ENCODE peak calls at places on chromosomes 12 and 14, in nine cellular contexts. R is hepatocyte, G is HCT116, B is PC-3, V is MM.1S, P is SK-N-SH, K is GM23338, Q is OCI-LY7, E is GM23248. Y is an unnamed sample.
A peak's percentile ranks its signal among the peaks of the same experiment; 100 is the strongest.

GRCh38 chr12:94571556-94571955 is 78.8 kb downstream of the TMCC3 start:
- DNase-seq in R (peak; percentile 88), G (peak; percentile 19), B (peak; percentile 96), V (no peak), P (no peak), K (no peak), Q (no peak), E (peak; percentile 33), Y (no peak)

GRCh38 chr12:105928436-105928835 is 210.3 kb downstream of the NUAK1 start:
- DNase-seq in R (no peak), G (no peak), B (peak; percentile 26), V (no peak), P (no peak), K (no peak), Q (no peak), E (no peak), Y (no peak)

GRCh38 chr14:97707603-97708002 is 910.4 kb downstream of the VRK1 start:
- DNase-seq in R (no peak), G (no peak), B (no peak), V (peak; percentile 80), P (no peak), K (no peak), Q (no peak), E (no peak), Y (no peak)

GRCh38 chr14:21846227-21846885 is 172.7 kb upstream of the OR4E1 start:
- DNase-seq in R (peak; percentile 28), G (no peak), B (peak; percentile 52), V (peak; percentile 49), P (peak; percentile 6), K (peak; percentile 77), Q (peak; percentile 46), E (peak; percentile 18), Y (peak; percentile 65)

GRCh38 chr12:60830381-60830780 is 1234.6 kb downstream of the SLC16A7 start:
- DNase-seq in R (no peak), G (no peak), B (peak; percentile 8), V (no peak), P (no peak), K (no peak), Q (no peak), E (no peak), Y (no peak)

GRCh38 chr14:104935026-104935650 is 10.5 kb downstream of the PLD4 start:
- DNase-seq in R (no peak), G (no peak), B (no peak), V (no peak), P (no peak), K (no peak), Q (no peak), E (no peak), Y (no peak)

GRCh38 chr14:33686856-33687255 is 264.0 kb downstream of the EGLN3 start:
- DNase-seq in R (no peak), G (no peak), B (no peak), V (no peak), P (no peak), K (no peak), Q (no peak), E (no peak), Y (no peak)

GRCh38 chr14:89926709-89927108 is 27.8 kb downstream of the EFCAB11 start:
- DNase-seq in R (no peak), G (no peak), B (peak; percentile 17), V (no peak), P (no peak), K (no peak), Q (no peak), E (peak; percentile 65), Y (no peak)

GRCh38 chr12:79737875-79738718 is 47.3 kb upstream of the PAWR start:
- DNase-seq in R (peak; percentile 73), G (peak; percentile 54), B (peak; percentile 89), V (peak; percentile 65), P (peak; percentile 28), K (peak; percentile 76), Q (peak; percentile 71), E (peak; percentile 60), Y (peak; percentile 74)

GRCh38 chr14:57875985-57876384 is 10.1 kb upstream of the SLC35F4 start:
- DNase-seq in R (no peak), G (no peak), B (no peak), V (no peak), P (no peak), K (no peak), Q (no peak), E (no peak), Y (no peak)

GRCh38 chr14:57869530-57870088 is 3.7 kb upstream of the SLC35F4 start:
- DNase-seq in R (peak; percentile 32), G (no peak), B (no peak), V (no peak), P (no peak), K (peak; percentile 29), Q (no peak), E (no peak), Y (no peak)

GRCh38 chr14:57870686-57871457 is 5.0 kb upstream of the SLC35F4 start:
- DNase-seq in R (no peak), G (no peak), B (no peak), V (no peak), P (no peak), K (no peak), Q (no peak), E (no peak), Y (no peak)

GRCh38 chr14:57875296-57875695 is 9.4 kb upstream of the SLC35F4 start:
- DNase-seq in R (no peak), G (no peak), B (no peak), V (no peak), P (no peak), K (no peak), Q (no peak), E (no peak), Y (no peak)

GRCh38 chr14:57871487-57872080 is 5.7 kb upstream of the SLC35F4 start:
- DNase-seq in R (peak; percentile 34), G (peak; percentile 35), B (peak; percentile 93), V (peak; percentile 36), P (peak; percentile 28), K (peak; percentile 77), Q (peak; percentile 38), E (peak; percentile 86), Y (peak; percentile 75)
- TF ChIP-seq EZH2phosphoT487 in R (no peak), G (no peak), B (no peak), V (no peak), P (no peak), K (no peak), Q (no peak), E (no peak), Y (no peak)

DNA sequence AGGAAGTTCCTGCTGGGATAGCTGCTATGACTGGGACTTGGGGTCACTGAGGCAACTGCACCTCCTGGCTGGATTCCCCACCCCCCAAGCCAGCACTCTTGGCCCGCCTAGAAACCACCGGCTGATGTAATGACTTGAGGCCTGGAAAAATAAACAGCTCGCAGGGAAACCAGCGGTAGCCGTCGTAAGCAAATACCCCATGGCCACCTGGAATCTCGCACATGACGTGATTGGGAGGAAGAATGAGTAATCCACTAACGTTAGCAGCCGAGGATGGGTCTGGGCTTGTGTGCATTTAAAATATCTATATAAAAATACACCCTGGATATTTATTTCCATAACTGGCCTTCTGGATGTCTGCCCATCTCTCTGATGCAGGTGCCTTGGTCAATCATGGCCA is 120.0 kb downstream of the SMOC1 start:
- DNase-seq in R (peak; percentile 62), G (no peak), B (peak; percentile 66), V (no peak), P (no peak), K (no peak), Q (no peak), E (peak; percentile 42), Y (no peak)
- TF ChIP-seq EZH2phosphoT487 in R (no peak), G (no peak), B (no peak), V (no peak), P (no peak), K (no peak), Q (no peak), E (no peak), Y (no peak)

GRCh38 chr12:77751939-77752338 is 78.8 kb upstream of the NAV3 start:
- DNase-seq in R (no peak), G (no peak), B (peak; percentile 82), V (no peak), P (no peak), K (no peak), Q (no peak), E (no peak), Y (no peak)

GRCh38 chr12:77742631-77743030 is 88.1 kb upstream of the NAV3 start:
- DNase-seq in R (no peak), G (no peak), B (peak; percentile 22), V (no peak), P (no peak), K (no peak), Q (no peak), E (no peak), Y (no peak)

GRCh38 chr12:77741974-77742517 is 88.6 kb upstream of the NAV3 start:
- DNase-seq in R (no peak), G (no peak), B (no peak), V (no peak), P (no peak), K (no peak), Q (no peak), E (no peak), Y (no peak)

DNA sequence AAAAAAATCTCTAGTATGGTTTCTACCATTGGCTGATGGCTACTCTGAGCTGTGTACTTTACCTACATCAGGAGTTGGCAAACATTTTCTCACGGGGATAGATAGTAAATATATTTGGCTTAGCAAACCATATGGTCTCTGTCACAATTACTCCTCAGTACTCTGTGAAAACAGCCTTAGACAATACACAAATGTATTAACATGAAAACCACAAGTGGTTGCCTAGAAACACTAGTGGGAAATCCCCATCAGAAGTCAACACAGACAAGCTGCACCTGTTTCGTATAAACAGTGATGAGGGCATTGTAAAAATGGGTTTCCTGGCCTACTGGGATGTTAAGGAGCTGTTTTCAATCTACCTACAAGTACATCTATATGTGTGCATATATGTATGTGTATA is 84.6 kb upstream of the NAV3 start:
- DNase-seq in R (no peak), G (no peak), B (no peak), V (peak; percentile 96), P (no peak), K (no peak), Q (peak; percentile 90), E (no peak), Y (no peak)
- TF ChIP-seq EZH2phosphoT487 in R (no peak), G (no peak), B (no peak), V (no peak), P (no peak), K (no peak), Q (no peak), E (no peak), Y (no peak)

GRCh38 chr14:99522934-99523660 is 41.9 kb downstream of the CCNK start:
- DNase-seq in R (peak; percentile 49), G (no peak), B (no peak), V (no peak), P (no peak), K (no peak), Q (no peak), E (no peak), Y (peak; percentile 89)

GRCh38 chr14:99524804-99525698 is 43.8 kb downstream of the CCNK start:
- DNase-seq in R (peak; percentile 69), G (no peak), B (peak; percentile 81), V (no peak), P (peak; percentile 57), K (peak; percentile 65), Q (peak; percentile 17), E (peak; percentile 78), Y (peak; percentile 67)

GRCh38 chr14:99523661-99524050 is 42.4 kb downstream of the CCNK start:
- DNase-seq in R (no peak), G (no peak), B (no peak), V (no peak), P (no peak), K (no peak), Q (no peak), E (no peak), Y (no peak)

GRCh38 chr14:99525699-99526080 is 44.5 kb downstream of the CCNK start:
- DNase-seq in R (no peak), G (no peak), B (no peak), V (no peak), P (peak; percentile 26), K (no peak), Q (no peak), E (no peak), Y (no peak)

GRCh38 chr14:99524091-99524661 is 43.0 kb downstream of the CCNK start:
- DNase-seq in R (no peak), G (no peak), B (peak; percentile 22), V (no peak), P (no peak), K (no peak), Q (no peak), E (no peak), Y (no peak)
- TF ChIP-seq EZH2phosphoT487 in R (no peak), G (no peak), B (no peak), V (no peak), P (no peak), K (no peak), Q (no peak), E (no peak), Y (no peak)